ENCODE peak calls at places on chromosomes 12 and 14, in four cellular contexts. One of them, this sample, is unnamed.

GRCh38 chr14:75521415-75522199 is 662 bp upstream of the BATF start:
- DNase-seq in SK-N-SH: no peak
- DNase-seq in GM12878: no peak
- DNase-seq in K562: no peak
- DNase-seq in this sample: peak

GRCh38 chr12:91984571-91984970 is 161.1 kb downstream of the BTG1 start:
- DNase-seq in SK-N-SH: no peak
- DNase-seq in K562: no peak
- DNase-seq in GM12878: no peak
- DNase-seq in this sample: no peak

GRCh38 chr12:49557917-49558215 is 10.1 kb downstream of the MCRS1 start:
- DNase-seq in K562: no peak
- DNase-seq in GM12878: no peak
- DNase-seq in SK-N-SH: no peak
- DNase-seq in this sample: no peak

GRCh38 chr12:93670104-93670503 is 7.1 kb upstream of the CRADD start:
- DNase-seq in GM12878: no peak
- DNase-seq in K562: no peak
- DNase-seq in SK-N-SH: no peak
- DNase-seq in this sample: no peak

GRCh38 chr14:55077691-55078151 is 26.3 kb downstream of the MAPK1IP1L start:
- DNase-seq in SK-N-SH: no peak
- DNase-seq in K562: no peak
- DNase-seq in GM12878: no peak
- DNase-seq in this sample: peak

GRCh38 chr14:71488703-71489141 is 443.5 kb upstream of the RGS6 start:
- DNase-seq in SK-N-SH: no peak
- DNase-seq in K562: no peak
- DNase-seq in GM12878: no peak
- DNase-seq in this sample: no peak

GRCh38 chr12:48077111-48077510 is 28.8 kb downstream of the SENP1 start:
- DNase-seq in K562: no peak
- DNase-seq in GM12878: no peak
- DNase-seq in SK-N-SH: no peak
- DNase-seq in this sample: no peak

GRCh38 chr12:118541945-118542344 is 165.6 kb downstream of the SUDS3 start:
- DNase-seq in GM12878: no peak
- DNase-seq in K562: peak
- DNase-seq in SK-N-SH: no peak
- DNase-seq in this sample: no peak

GRCh38 chr12:49961111-49961922 is at the start of gene AQP5:
- DNase-seq in K562: no peak
- DNase-seq in GM12878: no peak
- DNase-seq in SK-N-SH: peak
- DNase-seq in this sample: no peak

GRCh38 chr12:98744692-98745091 is 99.6 kb downstream of the APAF1 start:
- DNase-seq in K562: no peak
- DNase-seq in SK-N-SH: no peak
- DNase-seq in GM12878: no peak
- DNase-seq in this sample: no peak

GRCh38 chr12:82688035-82688501 is 1.4 kb downstream of the TMTC2 start:
- DNase-seq in GM12878: no peak
- DNase-seq in SK-N-SH: peak
- DNase-seq in K562: no peak
- DNase-seq in this sample: no peak

GRCh38 chr14:105019861-105020814 is 745 bp downstream of the CDCA4 start:
- DNase-seq in K562: peak
- DNase-seq in GM12878: no peak
- DNase-seq in SK-N-SH: no peak
- DNase-seq in this sample: no peak

GRCh38 chr12:29234965-29235364 is 85.9 kb downstream of the FAR2 start:
- DNase-seq in SK-N-SH: no peak
- DNase-seq in K562: no peak
- DNase-seq in GM12878: no peak
- DNase-seq in this sample: no peak

GRCh38 chr14:102927878-102928411 is 5.5 kb downstream of the AMN start:
- DNase-seq in K562: no peak
- DNase-seq in SK-N-SH: no peak
- DNase-seq in GM12878: no peak
- DNase-seq in this sample: no peak

GRCh38 chr14:102927346-102927877 is 4.9 kb downstream of the AMN start:
- DNase-seq in SK-N-SH: no peak
- DNase-seq in GM12878: no peak
- DNase-seq in K562: no peak
- DNase-seq in this sample: no peak

GRCh38 chr14:102929349-102930137 is 7.1 kb downstream of the AMN start:
- DNase-seq in SK-N-SH: peak
- DNase-seq in GM12878: no peak
- DNase-seq in K562: no peak
- DNase-seq in this sample: no peak

GRCh38 chr14:102930138-102930752 is 7.8 kb downstream of the AMN start:
- DNase-seq in GM12878: no peak
- DNase-seq in K562: no peak
- DNase-seq in SK-N-SH: peak
- DNase-seq in this sample: no peak

GRCh38 chr14:102928412-102929348 is 6.2 kb downstream of the AMN start:
- DNase-seq in GM12878: no peak
- DNase-seq in SK-N-SH: no peak
- DNase-seq in K562: no peak
- DNase-seq in this sample: no peak
- TF ChIP-seq MXI1 in GM12878: no peak
- TF ChIP-seq MXI1 in SK-N-SH: no peak
- TF ChIP-seq MXI1 in K562: no peak
- TF ChIP-seq MXI1 in this sample: no peak

DNA sequence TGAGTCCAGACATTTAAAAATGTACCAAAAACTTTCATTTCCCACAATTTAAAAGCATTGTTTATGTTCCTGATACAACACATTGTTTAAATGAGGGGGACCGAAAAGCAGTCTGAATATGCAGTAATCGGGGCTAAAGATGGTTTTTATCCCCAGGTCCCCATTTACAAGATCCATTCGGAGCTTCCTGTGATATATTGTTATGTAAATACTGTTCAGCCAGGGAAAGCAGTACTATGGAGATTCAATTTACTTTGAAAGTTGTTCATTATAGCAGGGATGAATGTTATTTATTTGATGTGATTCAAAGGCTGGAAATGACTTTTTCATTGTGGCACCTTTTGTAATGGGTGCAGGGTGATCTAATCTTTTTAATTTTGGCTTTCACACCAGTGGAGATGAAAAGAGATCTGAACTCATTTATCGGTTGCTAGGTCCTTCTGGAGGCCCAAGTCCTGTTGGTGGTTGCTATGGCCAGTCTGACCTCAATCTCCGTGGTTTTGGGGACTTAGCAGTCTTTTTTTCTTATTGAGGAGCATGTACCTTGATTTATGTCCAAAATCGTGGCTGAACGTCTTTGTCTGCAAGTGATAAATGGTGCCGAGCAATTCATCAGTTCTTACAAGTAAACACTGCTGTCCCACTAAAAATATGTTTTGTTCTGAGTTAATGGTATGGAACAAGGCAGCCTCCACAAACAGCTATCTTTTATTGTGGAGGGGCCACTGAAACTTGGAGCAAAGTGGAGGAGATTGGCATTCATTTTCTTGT is 1.8 kb downstream of the RMST start:
- DNase-seq in GM12878: no peak
- DNase-seq in SK-N-SH: no peak
- DNase-seq in K562: no peak
- DNase-seq in this sample: no peak
- TF ChIP-seq FOXM1 in GM12878: no peak
- TF ChIP-seq FOXM1 in SK-N-SH: no peak
- TF ChIP-seq FOXM1 in K562: no peak
- TF ChIP-seq FOXM1 in this sample: no peak

DNA sequence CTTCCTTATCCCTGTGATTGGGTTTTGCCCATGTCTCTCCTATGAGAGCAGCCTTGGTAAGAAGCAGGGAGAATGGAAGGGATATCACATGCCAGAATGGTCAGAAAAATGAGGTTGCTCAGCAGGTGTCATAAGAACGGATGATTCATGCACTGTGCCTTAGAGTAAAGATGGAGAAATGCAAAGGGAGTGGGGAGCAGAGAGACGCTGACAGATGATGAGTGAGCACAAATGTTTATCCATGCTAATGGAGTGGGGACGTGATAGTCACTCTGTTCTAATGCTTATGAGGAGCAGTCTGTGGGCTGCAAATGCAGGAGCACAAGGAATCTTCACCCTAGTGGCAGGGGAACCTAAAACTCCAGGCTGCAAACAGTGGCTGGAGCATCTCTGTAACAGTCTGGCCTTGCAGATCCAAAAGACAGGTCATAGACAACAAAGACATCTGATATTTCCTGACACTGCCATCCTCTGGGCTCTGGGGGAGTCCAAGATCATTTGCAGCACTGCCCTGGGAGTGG is 243.2 kb downstream of the CACNA1C start:
- DNase-seq in GM12878: no peak
- DNase-seq in SK-N-SH: no peak
- DNase-seq in K562: no peak
- DNase-seq in this sample: no peak
- TF ChIP-seq MXI1 in GM12878: no peak
- TF ChIP-seq MXI1 in SK-N-SH: no peak
- TF ChIP-seq MXI1 in K562: no peak
- TF ChIP-seq MXI1 in this sample: no peak

GRCh38 chr14:69351385-69351784 is 46.7 kb downstream of the ERH start:
- DNase-seq in SK-N-SH: no peak
- DNase-seq in K562: no peak
- DNase-seq in GM12878: no peak
- DNase-seq in this sample: no peak
- TF ChIP-seq FOXM1 in SK-N-SH: no peak
- TF ChIP-seq FOXM1 in K562: no peak
- TF ChIP-seq FOXM1 in GM12878: no peak
- TF ChIP-seq FOXM1 in this sample: no peak

This sample was measured in HepG2.